ENCODE peak calls at places on chromosomes 1 and 21, in seven cellular contexts. J is aorta; U is H7; K is stimulated activated CD4-positive, alpha-beta T cell treated with anti-CD3 and anti-CD28 coated beads, Interleukin-12 subunit alpha, Interleukin-12 subunit beta, amount 100 ng/mL, for 4 hours; B is WERI-Rb-1; G is stimulated activated CD8-positive, alpha-beta memory T cell treated with anti-CD3 and anti-CD28 coated beads, Interleukin-2, amount 100 ng/mL, for 1 hour; D is iPS DF 6.9. A is an unnamed sample.

GRCh38 chr1:204443871-204444581 is 32.4 kb upstream of the PPP1R15B start:
- DNase-seq in J (no peak), U (no peak), K (no peak), B (no peak), G (no peak), D (no peak), A (no peak)

GRCh38 chr1:68511254-68511653 is 14.4 kb upstream of the DEPDC1 start:
- DNase-seq in J (no peak), U (no peak), K (no peak), B (no peak), G (no peak), D (no peak), A (no peak)

GRCh38 chr1:45863117-45863670 is 59.8 kb downstream of the MAST2 start:
- DNase-seq in J (no peak), U (no peak), K (no peak), B (no peak), G (no peak), D (no peak), A (no peak)

GRCh38 chr1:2862441-2863148 is 61.1 kb upstream of the TTC34 start:
- DNase-seq in J (peak), U (no peak), K (no peak), B (peak), G (no peak), D (no peak), A (no peak)

GRCh38 chr1:99738858-99739465 is 27.5 kb downstream of the FRRS1 start:
- DNase-seq in J (no peak), U (no peak), K (no peak), B (no peak), G (no peak), D (no peak), A (no peak)

GRCh38 chr1:6342031-6342430 is 51.5 kb downstream of the ACOT7 start:
- DNase-seq in J (no peak), U (no peak), K (no peak), B (no peak), G (no peak), D (no peak), A (no peak)

GRCh38 chr21:17003763-17004373 is 509.0 kb upstream of the CXADR start:
- DNase-seq in J (no peak), U (no peak), K (no peak), B (no peak), G (no peak), D (no peak), A (no peak)

GRCh38 chr21:42414928-42415769 is 11.4 kb downstream of the UBASH3A start:
- DNase-seq in J (no peak), U (no peak), K (peak), B (no peak), G (peak), D (no peak), A (no peak)

GRCh38 chr21:32278068-32278467 is 781 bp downstream of the MIS18A start:
- DNase-seq in J (no peak), U (peak), K (no peak), B (no peak), G (no peak), D (no peak), A (no peak)

GRCh38 chr1:26055041-26055440 is 9.1 kb upstream of the SLC30A2 start:
- DNase-seq in J (no peak), U (no peak), K (no peak), B (no peak), G (no peak), D (no peak), A (no peak)

GRCh38 chr1:40185951-40186864 is 25.0 kb downstream of the RLF start:
- DNase-seq in J (no peak), U (no peak), K (peak), B (no peak), G (peak), D (no peak), A (no peak)

GRCh38 chr1:90488451-90488850 is 228.7 kb downstream of the BARHL2 start:
- DNase-seq in J (no peak), U (no peak), K (no peak), B (no peak), G (no peak), D (no peak), A (no peak)

GRCh38 chr1:181777812-181778211 is 283.7 kb downstream of the ZNF648 start:
- DNase-seq in J (no peak), U (no peak), K (no peak), B (no peak), G (no peak), D (no peak), A (no peak)

GRCh38 chr1:90713741-90714509 is 3.2 kb downstream of the BARHL2 start:
- DNase-seq in J (no peak), U (peak), K (no peak), B (no peak), G (no peak), D (no peak), A (peak)

GRCh38 chr1:38209986-38210385 is 163.4 kb upstream of the POU3F1 start:
- DNase-seq in J (no peak), U (no peak), K (no peak), B (no peak), G (no peak), D (no peak), A (no peak)

GRCh38 chr1:37449936-37450335 is 24.4 kb upstream of the ZC3H12A start:
- DNase-seq in J (peak), U (no peak), K (peak), B (no peak), G (no peak), D (no peak), A (no peak)

GRCh38 chr1:51569284-51570062 is 47.4 kb upstream of the OSBPL9 start:
- DNase-seq in J (no peak), U (no peak), K (peak), B (peak), G (no peak), D (no peak), A (no peak)

GRCh38 chr21:45412909-45413581 is 8.1 kb downstream of the COL18A1 start:
- DNase-seq in J (peak), U (no peak), K (no peak), B (no peak), G (no peak), D (no peak), A (no peak)

GRCh38 chr1:51330331-51331201 is at the start of gene TTC39A:
- DNase-seq in J (no peak), U (peak), K (no peak), B (peak), G (no peak), D (no peak), A (no peak)

GRCh38 chr1:197116156-197116555 is 30.3 kb downstream of the ASPM start:
- DNase-seq in J (no peak), U (no peak), K (no peak), B (no peak), G (no peak), D (no peak), A (no peak)

A was measured in midbrain.